ENCODE peak calls at places on chromosomes 7 and 10, in nine cellular contexts. P, U, M, S, B, T, F, X and L are unnamed samples.
A peak's percentile ranks its signal among the peaks of the same experiment; 100 is the strongest.

GRCh38 chr10:35335718-35336083 is 608 bp upstream of the CCNY start:
- DNase-seq in P (no peak), U (no peak), M (no peak), S (no peak), B (no peak), T (no peak), F (peak; percentile 25), X (peak; percentile 66), L (no peak)

GRCh38 chr10:131579251-131580071 is 267.9 kb upstream of the TCERG1L start:
- DNase-seq in P (no peak), U (no peak), M (no peak), S (no peak), B (no peak), T (no peak), F (no peak), X (no peak), L (no peak)

GRCh38 chr7:47817922-47818321 is 130.3 kb downstream of the PKD1L1 start:
- DNase-seq in P (no peak), U (no peak), M (no peak), S (no peak), B (no peak), T (no peak), F (no peak), X (no peak), L (no peak)

GRCh38 chr10:124642076-124642710 is 102.0 kb downstream of the FAM53B start:
- DNase-seq in P (no peak), U (no peak), M (peak; percentile 69), S (no peak), B (no peak), T (no peak), F (no peak), X (no peak), L (no peak)

GRCh38 chr7:21939136-21939857 is 6.4 kb downstream of the CDCA7L start:
- DNase-seq in P (no peak), U (peak; percentile 80), M (no peak), S (no peak), B (no peak), T (no peak), F (no peak), X (no peak), L (no peak)

GRCh38 chr7:137695494-137695893 is 151.3 kb downstream of the DGKI start:
- DNase-seq in P (no peak), U (no peak), M (no peak), S (no peak), B (no peak), T (no peak), F (no peak), X (no peak), L (no peak)

GRCh38 chr7:100888529-100888987 is 957 bp downstream of the UFSP1 start:
- DNase-seq in P (no peak), U (no peak), M (no peak), S (no peak), B (no peak), T (no peak), F (no peak), X (no peak), L (no peak)

GRCh38 chr10:19012111-19012510 is 36.5 kb upstream of the MALRD1 start:
- DNase-seq in P (no peak), U (no peak), M (no peak), S (no peak), B (no peak), T (no peak), F (no peak), X (no peak), L (no peak)

GRCh38 chr7:111568870-111569462 is 6.7 kb upstream of the IMMP2L start:
- DNase-seq in P (no peak), U (no peak), M (no peak), S (no peak), B (no peak), T (no peak), F (no peak), X (no peak), L (no peak)

GRCh38 chr10:4385491-4385890 is 440.5 kb upstream of the AKR1E2 start:
- DNase-seq in P (no peak), U (no peak), M (no peak), S (no peak), B (no peak), T (no peak), F (no peak), X (no peak), L (no peak)

GRCh38 chr10:23525406-23525805 is 86.5 kb downstream of the OTUD1 start:
- DNase-seq in P (no peak), U (peak; percentile 1), M (no peak), S (no peak), B (peak; percentile 4), T (no peak), F (peak; percentile 36), X (no peak), L (no peak)

GRCh38 chr10:23522345-23522744 is 83.5 kb downstream of the OTUD1 start:
- DNase-seq in P (no peak), U (no peak), M (no peak), S (no peak), B (no peak), T (no peak), F (no peak), X (no peak), L (no peak)

GRCh38 chr10:23521735-23522134 is 82.9 kb downstream of the OTUD1 start:
- DNase-seq in P (no peak), U (no peak), M (no peak), S (no peak), B (no peak), T (no peak), F (no peak), X (no peak), L (no peak)

GRCh38 chr10:23528419-23528818 is 89.5 kb downstream of the OTUD1 start:
- DNase-seq in P (no peak), U (no peak), M (no peak), S (no peak), B (no peak), T (no peak), F (no peak), X (no peak), L (no peak)

GRCh38 chr10:23523251-23523650 is 84.4 kb downstream of the OTUD1 start:
- DNase-seq in P (no peak), U (no peak), M (no peak), S (no peak), B (no peak), T (no peak), F (no peak), X (peak; percentile 52), L (no peak)
- H3K4me3 ChIP-seq in P (no peak overlapping the region), U (no peak overlapping the region), M (no peak overlapping the region), S (no peak overlapping the region), B (no peak overlapping the region), T (no peak overlapping the region), F (no peak overlapping the region), X (no peak overlapping the region), L (no peak overlapping the region)

GRCh38 chr10:17200885-17201164 is 647 bp downstream of the TRDMT1 start:
- DNase-seq in P (no peak), U (no peak), M (no peak), S (peak; percentile 44), B (peak; percentile 37), T (peak; percentile 4), F (peak; percentile 58), X (no peak), L (no peak)
- TF ChIP-seq CTCF in P (no peak), U (no peak), M (no peak), S (no peak), B (no peak), T (no peak), F (no peak), X (no peak), L (no peak)

GRCh38 chr10:89363766-89364407 is 14.0 kb upstream of the IFIT1B start:
- DNase-seq in P (no peak), U (no peak), M (no peak), S (no peak), B (no peak), T (no peak), F (no peak), X (no peak), L (no peak)

GRCh38 chr10:89364533-89364932 is 13.3 kb upstream of the IFIT1B start:
- DNase-seq in P (no peak), U (no peak), M (no peak), S (no peak), B (no peak), T (no peak), F (no peak), X (no peak), L (no peak)

GRCh38 chr10:89360153-89360552 is 17.7 kb upstream of the IFIT1B start:
- DNase-seq in P (no peak), U (no peak), M (no peak), S (no peak), B (no peak), T (no peak), F (no peak), X (no peak), L (no peak)

GRCh38 chr10:89367529-89367928 is 10.3 kb upstream of the IFIT1B start:
- DNase-seq in P (no peak), U (no peak), M (no peak), S (no peak), B (no peak), T (no peak), F (no peak), X (peak; percentile 60), L (no peak)

GRCh38 chr10:89362928-89363327 is 14.9 kb upstream of the IFIT1B start:
- DNase-seq in P (no peak), U (no peak), M (no peak), S (no peak), B (no peak), T (no peak), F (no peak), X (no peak), L (no peak)
- H3K4me3 ChIP-seq in P (no peak overlapping the region), U (no peak overlapping the region), M (no peak overlapping the region), S (no peak overlapping the region), B (no peak overlapping the region), T (no peak overlapping the region), F (no peak overlapping the region), X (no peak overlapping the region), L (no peak overlapping the region)

GRCh38 chr10:125699562-125700143 is 16.7 kb upstream of the TEX36 start:
- DNase-seq in P (no peak), U (no peak), M (no peak), S (no peak), B (no peak), T (no peak), F (no peak), X (no peak), L (no peak)

GRCh38 chr10:125698599-125698998 is 15.6 kb upstream of the TEX36 start:
- DNase-seq in P (no peak), U (no peak), M (no peak), S (no peak), B (no peak), T (peak; percentile 62), F (no peak), X (no peak), L (no peak)

GRCh38 chr10:125694874-125695273 is 11.9 kb upstream of the TEX36 start:
- DNase-seq in P (peak; percentile 60), U (peak; percentile 24), M (no peak), S (no peak), B (peak; percentile 48), T (no peak), F (no peak), X (no peak), L (no peak)

GRCh38 chr10:125700355-125700911 is 17.5 kb upstream of the TEX36 start:
- DNase-seq in P (peak; percentile 16), U (no peak), M (no peak), S (no peak), B (no peak), T (no peak), F (no peak), X (no peak), L (no peak)
- TF ChIP-seq CTCF in P (no peak), U (no peak), M (no peak), S (no peak), B (peak; percentile 43), T (no peak), F (no peak), X (no peak), L (peak; percentile 6)

GRCh38 chr7:44276571-44277101 is 48.8 kb downstream of the CAMK2B start:
- DNase-seq in P (no peak), U (no peak), M (peak; percentile 7), S (no peak), B (no peak), T (no peak), F (no peak), X (no peak), L (no peak)
- H3K4me3 ChIP-seq in P (no peak overlapping the region), U (no peak overlapping the region), M (no peak overlapping the region), S (no peak overlapping the region), B (no peak overlapping the region), T (peak overlapping the region; percentile 34), F (no peak overlapping the region), X (no peak overlapping the region), L (no peak overlapping the region)